ENCODE peak calls at places on chromosomes 12 and 14, in eight cellular contexts. M is osteoblast, C is fibroblast of lung, I is Karpas-422, F is IMR-90, E is OCI-LY7, X is PC-3, T is neural progenitor cell. S is an unnamed sample.

GRCh38 chr12:12439636-12440035 is 82.8 kb downstream of the BORCS5 start:
- DNase-seq in X (peak), F (peak), T (no peak), C (peak), E (no peak), M (no peak), I (no peak), S (peak)

GRCh38 chr14:63203618-63204406 is 431 bp upstream of the RHOJ start:
- DNase-seq in T (peak), I (no peak), M (peak), E (no peak), F (peak), C (peak), X (peak), S (peak)

GRCh38 chr12:103673891-103674375 is 86.9 kb downstream of the STAB2 start:
- DNase-seq in T (no peak), M (no peak), F (no peak), I (no peak), X (no peak), E (no peak), C (no peak), S (no peak)

GRCh38 chr12:62767506-62767905 is 167.4 kb downstream of the PPM1H start:
- DNase-seq in T (no peak), C (peak), I (no peak), F (peak), M (no peak), E (no peak), X (peak), S (peak)

GRCh38 chr14:85576161-85576560 is 46.2 kb downstream of the FLRT2 start:
- DNase-seq in M (no peak), I (no peak), F (peak), E (no peak), T (no peak), X (no peak), C (peak), S (peak)

GRCh38 chr14:98548071-98548686 is 723.8 kb downstream of the BCL11B start:
- DNase-seq in T (no peak), X (no peak), C (no peak), M (no peak), F (no peak), I (no peak), E (no peak), S (no peak)

GRCh38 chr12:119195256-119195655 is 16.5 kb downstream of the HSPB8 start:
- DNase-seq in F (no peak), M (no peak), T (no peak), I (no peak), C (no peak), E (no peak), X (no peak), S (no peak)

GRCh38 chr12:77047341-77048202 is 17.8 kb downstream of the E2F7 start:
- DNase-seq in I (no peak), X (no peak), F (no peak), C (peak), T (no peak), E (no peak), M (peak), S (peak)

GRCh38 chr12:130761537-130762318 is 45.6 kb upstream of the RIMBP2 start:
- DNase-seq in C (peak), X (peak), F (peak), I (peak), M (peak), T (peak), E (peak), S (peak)

GRCh38 chr12:116924558-116925453 is 14.1 kb downstream of the FBXW8 start:
- DNase-seq in E (peak), I (no peak), C (peak), T (no peak), M (peak), F (peak), X (peak), S (peak)

DNA sequence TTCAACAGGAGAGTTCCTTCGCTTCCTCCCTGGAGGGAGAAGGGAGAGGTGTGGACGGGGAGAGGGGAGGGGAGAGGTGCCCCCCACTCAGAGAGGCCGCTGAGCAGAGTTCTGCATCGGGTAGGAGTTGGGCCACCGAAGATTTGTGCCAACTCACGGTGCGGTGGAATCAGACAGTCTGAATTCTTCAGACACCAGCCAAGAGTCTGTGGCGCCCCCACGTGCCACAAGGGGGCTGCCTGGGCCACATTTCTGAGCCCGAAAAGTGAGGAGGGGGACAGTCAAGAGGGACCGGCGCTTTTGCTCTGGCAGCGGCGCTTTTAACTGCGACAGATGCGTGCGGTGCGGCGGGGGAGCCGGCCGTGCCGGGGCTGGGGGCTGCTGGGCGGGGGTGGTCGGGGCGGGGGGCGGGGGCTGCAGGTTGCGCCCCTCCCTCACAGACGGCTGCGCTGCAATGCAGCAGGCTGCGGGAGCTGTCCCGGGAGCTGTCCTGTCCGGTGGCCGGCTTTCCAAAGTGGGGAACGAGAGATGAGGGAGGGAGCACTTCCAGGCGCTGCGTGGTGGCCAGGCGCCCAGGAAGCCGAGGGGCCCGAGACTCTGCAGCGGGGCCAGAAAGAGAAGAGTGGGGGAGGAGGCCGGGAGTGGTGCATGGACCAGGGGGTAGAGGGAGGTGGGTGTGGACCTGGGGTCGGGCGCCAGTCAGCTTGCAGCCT is 941 bp upstream of the RTL1 start:
- DNase-seq in C (peak), F (no peak), X (peak), I (no peak), T (peak), E (no peak), M (peak), S (peak)
- H2AFZ ChIP-seq in C (no peak), F (no peak), X (no peak), I (no peak), T (no peak), E (no peak), M (no peak), S (no peak)

GRCh38 chr12:46965880-46966279 is 113.5 kb upstream of the PCED1B start:
- DNase-seq in F (no peak), T (peak), M (peak), E (no peak), I (no peak), C (no peak), X (no peak), S (no peak)
- H3K27ac ChIP-seq in F (no peak), T (no peak), M (no peak), E (no peak), I (no peak), C (no peak), X (no peak), S (no peak)

DNA sequence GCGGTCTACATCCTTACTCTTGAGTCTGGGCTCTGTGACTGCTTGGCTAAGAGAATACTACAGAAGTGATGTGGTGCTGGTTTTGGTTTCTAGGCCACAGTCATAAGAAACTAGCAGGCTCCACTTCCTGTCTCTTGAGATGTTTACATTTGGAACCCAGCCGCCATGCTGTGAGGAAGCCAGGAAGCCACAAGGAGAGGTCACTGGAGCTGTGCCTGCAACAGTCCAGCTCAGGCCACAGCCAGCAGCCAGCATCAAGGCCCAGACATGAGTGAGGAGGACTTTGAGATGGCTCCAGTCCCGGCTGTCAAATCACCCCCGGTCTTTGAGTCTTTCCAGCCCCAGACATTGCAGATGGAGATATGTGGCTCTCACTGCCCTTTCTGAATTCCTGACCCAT is 12.9 kb upstream of the FAM181A start:
- DNase-seq in X (no peak), C (no peak), F (no peak), I (no peak), T (no peak), E (no peak), M (no peak), S (no peak)
- H2AFZ ChIP-seq in X (no peak), C (no peak), F (no peak), I (no peak), T (no peak), E (no peak), M (no peak), S (no peak)

GRCh38 chr12:57430931-57431566 is at the start of gene R3HDM2:
- DNase-seq in X (peak), T (peak), I (peak), E (peak), F (peak), M (peak), C (peak), S (peak)
- H3K27ac ChIP-seq in X (peak), T (peak), I (peak), E (peak), F (peak), M (peak), C (peak), S (peak)

DNA sequence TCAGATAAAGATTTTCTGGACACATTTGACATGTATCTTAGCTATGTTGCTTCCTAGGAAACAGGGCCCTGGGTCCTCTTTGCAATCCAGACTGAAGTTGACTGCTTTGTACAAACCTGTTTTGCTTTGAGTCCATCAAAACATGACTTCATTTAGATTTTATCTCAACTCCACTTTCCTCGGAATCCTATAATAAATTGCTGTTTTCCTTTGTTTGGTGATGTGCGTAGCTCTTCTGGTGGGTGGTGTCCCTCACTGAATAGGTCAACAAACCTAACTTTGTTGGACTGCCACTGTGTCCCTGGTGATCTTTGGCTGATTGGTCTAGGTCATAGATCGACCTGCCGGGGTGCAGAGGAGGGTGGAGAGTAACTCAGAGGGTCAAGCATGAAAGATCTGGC is 735 bp upstream of the P2RX7 start:
- DNase-seq in C (no peak), M (no peak), X (no peak), E (no peak), F (no peak), I (no peak), T (no peak), S (no peak)
- H2AFZ ChIP-seq in C (no peak), M (no peak), X (no peak), E (peak), F (no peak), I (no peak), T (no peak), S (no peak)

GRCh38 chr12:26123482-26123980 is 1.3 kb downstream of the BHLHE41 start:
- DNase-seq in C (peak), I (no peak), T (no peak), F (peak), E (no peak), M (no peak), X (peak), S (no peak)
- H3K27ac ChIP-seq in C (peak), I (no peak), T (no peak), F (no peak), E (no peak), M (peak), X (peak), S (peak)

GRCh38 chr12:6612247-6612646 is 5.1 kb upstream of the CHD4 start:
- DNase-seq in M (no peak), E (peak), X (no peak), F (no peak), I (no peak), C (no peak), T (no peak), S (no peak)

GRCh38 chr12:6612652-6613014 is 5.5 kb upstream of the CHD4 start:
- DNase-seq in M (no peak), I (peak), E (peak), C (no peak), T (no peak), F (no peak), X (no peak), S (peak)

GRCh38 chr12:6613776-6614512 is 6.8 kb upstream of the CHD4 start:
- DNase-seq in F (peak), C (peak), X (peak), I (peak), M (peak), T (peak), E (peak), S (peak)

GRCh38 chr12:6614513-6615177 is 7.5 kb upstream of the CHD4 start:
- DNase-seq in C (no peak), M (no peak), E (no peak), T (peak), I (no peak), X (no peak), F (no peak), S (peak)

DNA sequence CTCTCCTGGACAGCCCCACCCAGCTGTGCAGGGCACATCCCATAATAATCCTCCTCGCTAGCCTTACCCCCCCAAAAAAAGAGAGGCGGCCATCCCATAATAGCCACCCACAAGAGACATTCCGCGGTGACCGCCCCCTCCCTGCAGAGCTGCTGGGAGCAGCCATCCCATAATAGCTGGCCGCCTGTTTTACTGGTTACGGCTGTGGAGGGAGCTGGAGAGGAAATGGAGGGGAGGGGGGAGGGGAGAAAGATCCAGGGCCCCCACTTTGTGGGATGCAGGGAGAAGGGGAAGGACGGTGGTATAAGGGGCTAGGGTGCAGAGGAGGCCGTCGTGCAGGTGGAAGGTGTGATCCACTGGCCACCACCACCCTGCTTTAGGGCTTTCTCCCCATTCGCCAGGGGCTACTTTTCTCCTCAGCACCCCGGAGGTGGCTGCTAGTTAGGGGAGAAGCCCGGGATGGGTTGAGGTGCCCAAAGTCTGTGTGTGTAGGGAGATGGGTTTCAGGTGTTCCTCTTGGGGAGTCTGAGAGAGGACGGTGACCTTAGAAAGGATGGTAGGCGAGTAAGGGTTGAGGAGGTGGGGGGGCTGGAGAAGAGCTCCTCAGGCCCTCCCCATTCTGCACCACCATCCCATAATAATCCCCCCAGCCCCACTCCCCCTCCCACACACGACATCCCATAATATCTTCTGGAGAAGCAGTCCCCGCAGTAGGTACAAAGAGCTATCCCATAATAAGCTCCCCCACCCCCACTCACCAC is 6.0 kb upstream of the CHD4 start:
- DNase-seq in C (peak), M (peak), E (peak), I (peak), T (peak), F (peak), X (peak), S (peak)
- H2AFZ ChIP-seq in C (peak), M (peak), E (peak), I (peak), T (no peak), F (peak), X (peak), S (peak)

GRCh38 chr12:3935078-3935477 is 61.9 kb upstream of the PARP11 start:
- DNase-seq in X (no peak), I (no peak), M (no peak), F (no peak), T (no peak), E (no peak), C (no peak), S (no peak)

GRCh38 chr12:3931206-3931605 is 58.0 kb upstream of the PARP11 start:
- DNase-seq in E (no peak), M (no peak), X (no peak), T (no peak), C (no peak), I (no peak), F (no peak), S (no peak)

GRCh38 chr12:3933074-3933818 is 60.0 kb upstream of the PARP11 start:
- DNase-seq in F (no peak), E (no peak), T (no peak), C (no peak), M (no peak), X (no peak), I (no peak), S (no peak)

GRCh38 chr12:3931721-3932120 is 58.5 kb upstream of the PARP11 start:
- DNase-seq in E (no peak), F (no peak), M (no peak), C (no peak), T (no peak), I (no peak), X (no peak), S (no peak)

GRCh38 chr12:3933819-3934192 is 60.6 kb upstream of the PARP11 start:
- DNase-seq in I (no peak), C (no peak), X (no peak), M (no peak), F (no peak), T (no peak), E (no peak), S (no peak)
- H3K27ac ChIP-seq in I (no peak), C (no peak), X (no peak), M (no peak), F (no peak), T (no peak), E (no peak), S (no peak)

DNA sequence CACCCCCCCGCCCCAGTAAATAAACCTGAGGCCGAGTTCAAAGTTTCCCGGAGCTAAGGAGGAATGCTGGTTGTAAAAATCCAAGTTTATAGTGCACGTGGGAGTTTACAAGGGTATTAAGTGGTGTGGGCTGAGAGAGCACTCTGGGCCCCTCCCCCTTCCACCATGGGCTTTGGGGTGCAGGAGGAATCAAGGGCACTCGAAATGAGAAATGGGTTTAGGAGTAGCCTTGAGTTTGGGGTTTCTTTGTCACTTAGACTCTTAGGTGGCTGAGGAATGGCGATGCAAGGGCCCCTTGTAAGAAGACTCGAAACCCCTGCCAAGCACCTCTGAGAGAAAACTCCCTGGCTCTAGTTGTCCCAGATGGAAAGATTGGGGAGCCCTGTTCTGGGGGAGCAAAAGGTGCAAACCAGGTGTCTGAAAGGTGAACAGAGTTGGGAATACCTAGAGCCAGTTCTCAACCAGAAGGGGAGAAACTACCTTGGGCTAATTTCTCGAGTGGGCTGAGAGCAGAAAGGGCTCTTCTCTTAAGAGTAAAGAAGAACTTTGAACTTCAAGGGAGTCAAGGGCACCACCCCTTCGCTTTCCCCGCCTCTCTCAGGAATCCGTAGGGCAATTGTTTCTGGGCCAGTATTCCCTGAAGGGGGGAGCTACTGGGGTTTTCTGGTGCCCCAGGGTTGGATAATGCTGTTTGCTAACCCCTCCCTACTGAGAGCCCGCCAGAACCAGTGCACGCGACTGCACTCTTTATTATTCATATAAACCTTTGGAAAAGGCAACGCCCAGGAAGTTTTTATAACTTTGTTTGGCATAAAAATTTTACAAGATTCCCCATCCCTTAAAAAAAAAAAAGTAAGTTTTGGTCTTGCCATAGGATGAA is 4.0 kb upstream of the HOTAIR start:
- DNase-seq in M (no peak), I (no peak), T (no peak), C (no peak), E (no peak), X (peak), F (no peak), S (no peak)
- H2AFZ ChIP-seq in M (no peak), I (no peak), T (no peak), C (no peak), E (peak), X (peak), F (no peak), S (no peak)